ENCODE peak calls at places on chromosomes 3 and 15, in ten cellular contexts. A is PC-3; T is neural progenitor cell; R is A673; Q is psoas muscle; G is CD4-positive, CD25-positive, alpha-beta regulatory T cell; M is MM.1S; N is vagina; Z is CD4-positive, alpha-beta memory T cell; J is lower lobe of right lung. W is an unnamed sample.

GRCh38 chr15:40029979-40030893 is 8.7 kb downstream of the SRP14 start:
- DNase-seq in A (peak), T (peak), R (peak), Q (no peak), G (no peak), M (peak), N (no peak), Z (no peak), J (no peak), W (no peak)

GRCh38 chr3:163523375-163523774 is 1554.9 kb downstream of the SI start:
- DNase-seq in A (no peak), T (no peak), R (no peak), Q (no peak), G (no peak), M (no peak), N (no peak), Z (no peak), J (no peak), W (no peak)

GRCh38 chr3:119073258-119074001 is 38.8 kb upstream of the IGSF11 start:
- DNase-seq in A (no peak), T (no peak), R (no peak), Q (peak), G (no peak), M (no peak), N (no peak), Z (no peak), J (no peak), W (no peak)

GRCh38 chr3:160065282-160065681 is 76.6 kb downstream of the IL12A start:
- DNase-seq in A (no peak), T (no peak), R (no peak), Q (no peak), G (no peak), M (no peak), N (no peak), Z (no peak), J (no peak), W (no peak)

GRCh38 chr3:43423142-43423541 is 136.8 kb downstream of the SNRK start:
- DNase-seq in A (peak), T (no peak), R (peak), Q (peak), G (no peak), M (no peak), N (no peak), Z (no peak), J (no peak), W (no peak)

GRCh38 chr3:66386925-66387650 is 113.7 kb downstream of the LRIG1 start:
- DNase-seq in A (no peak), T (no peak), R (no peak), Q (no peak), G (no peak), M (no peak), N (peak), Z (no peak), J (no peak), W (no peak)

GRCh38 chr3:129439381-129439816 is 349 bp downstream of the MBD4 start:
- DNase-seq in A (no peak), T (peak), R (peak), Q (peak), G (peak), M (peak), N (no peak), Z (peak), J (peak), W (no peak)

GRCh38 chr15:70058642-70059360 is 38.9 kb downstream of the TLE3 start:
- DNase-seq in A (no peak), T (no peak), R (no peak), Q (no peak), G (no peak), M (no peak), N (no peak), Z (no peak), J (peak), W (no peak)

GRCh38 chr15:70199124-70199482 is 101.4 kb upstream of the TLE3 start:
- DNase-seq in A (no peak), T (no peak), R (no peak), Q (no peak), G (no peak), M (no peak), N (no peak), Z (no peak), J (no peak), W (no peak)

GRCh38 chr15:29736745-29737023 is 85.6 kb downstream of the TJP1 start:
- DNase-seq in A (peak), T (no peak), R (no peak), Q (no peak), G (no peak), M (no peak), N (no peak), Z (no peak), J (no peak), W (no peak)

GRCh38 chr3:15982667-15983145 is 184.9 kb upstream of the ANKRD28 start:
- DNase-seq in A (peak), T (peak), R (peak), Q (peak), G (no peak), M (no peak), N (no peak), Z (no peak), J (no peak), W (no peak)

GRCh38 chr3:54983266-54983910 is 55.5 kb upstream of the LRTM1 start:
- DNase-seq in A (no peak), T (no peak), R (no peak), Q (no peak), G (no peak), M (no peak), N (no peak), Z (no peak), J (no peak), W (no peak)

GRCh38 chr3:72223116-72223515 is 438.2 kb upstream of the PROK2 start:
- DNase-seq in A (no peak), T (no peak), R (no peak), Q (no peak), G (no peak), M (no peak), N (no peak), Z (no peak), J (no peak), W (no peak)

GRCh38 chr15:81297147-81297572 is 26.8 kb downstream of the STARD5 start:
- DNase-seq in A (peak), T (no peak), R (peak), Q (no peak), G (no peak), M (no peak), N (no peak), Z (no peak), J (no peak), W (no peak)

GRCh38 chr3:35864871-35865270 is 225.5 kb downstream of the ARPP21 start:
- DNase-seq in A (no peak), T (no peak), R (peak), Q (no peak), G (no peak), M (no peak), N (no peak), Z (no peak), J (no peak), W (no peak)

GRCh38 chr3:40631341-40631995 is 106.7 kb downstream of the ZNF621 start:
- DNase-seq in A (no peak), T (no peak), R (no peak), Q (no peak), G (no peak), M (no peak), N (no peak), Z (no peak), J (no peak), W (no peak)

GRCh38 chr15:43370975-43371974 is at the start of the genes TUBGCP4 and ZSCAN29:
- DNase-seq in A (peak), T (peak), R (peak), Q (peak), G (peak), M (peak), N (no peak), Z (peak), J (peak), W (peak)

GRCh38 chr3:131083190-131083863 is 56.6 kb downstream of the NEK11 start:
- DNase-seq in A (no peak), T (peak), R (peak), Q (peak), G (no peak), M (peak), N (no peak), Z (no peak), J (no peak), W (no peak)

GRCh38 chr15:99429681-99430081 is 136.1 kb upstream of the MEF2A start:
- DNase-seq in A (no peak), T (no peak), R (no peak), Q (peak), G (no peak), M (no peak), N (no peak), Z (no peak), J (no peak), W (no peak)

GRCh38 chr3:133532951-133533350 is 40.5 kb upstream of the CDV3 start:
- DNase-seq in A (no peak), T (no peak), R (no peak), Q (no peak), G (no peak), M (no peak), N (no peak), Z (no peak), J (no peak), W (no peak)

GRCh38 chr15:69446947-69447346 is 5.7 kb upstream of the RPLP1 start:
- DNase-seq in A (no peak), T (no peak), R (no peak), Q (no peak), G (no peak), M (no peak), N (no peak), Z (no peak), J (no peak), W (no peak)

GRCh38 chr3:15204005-15204404 is 2.0 kb upstream of the CAPN7 start:
- DNase-seq in A (peak), T (peak), R (no peak), Q (no peak), G (no peak), M (no peak), N (no peak), Z (no peak), J (no peak), W (no peak)

GRCh38 chr3:131658771-131659170 is 156.0 kb upstream of the MRPL3 start:
- DNase-seq in A (peak), T (no peak), R (no peak), Q (no peak), G (no peak), M (no peak), N (no peak), Z (no peak), J (no peak), W (no peak)

GRCh38 chr3:58202917-58203360 is 7.8 kb downstream of the DNASE1L3 start:
- DNase-seq in A (no peak), T (no peak), R (no peak), Q (no peak), G (no peak), M (no peak), N (no peak), Z (no peak), J (no peak), W (no peak)

GRCh38 chr3:58198804-58199203 is 12.0 kb downstream of the DNASE1L3 start:
- DNase-seq in A (no peak), T (no peak), R (no peak), Q (no peak), G (no peak), M (no peak), N (no peak), Z (no peak), J (no peak), W (no peak)

GRCh38 chr3:58200121-58200709 is 10.6 kb downstream of the DNASE1L3 start:
- DNase-seq in A (no peak), T (no peak), R (no peak), Q (no peak), G (no peak), M (no peak), N (no peak), Z (no peak), J (no peak), W (no peak)

GRCh38 chr3:58198362-58198761 is 12.4 kb downstream of the DNASE1L3 start:
- DNase-seq in A (peak), T (no peak), R (no peak), Q (no peak), G (no peak), M (no peak), N (no peak), Z (no peak), J (no peak), W (no peak)

GRCh38 chr3:58200846-58201355 is 9.9 kb downstream of the DNASE1L3 start:
- DNase-seq in A (no peak), T (no peak), R (no peak), Q (no peak), G (no peak), M (no peak), N (no peak), Z (no peak), J (no peak), W (no peak)
- H3K4me3 ChIP-seq in A (no peak), T (no peak), R (no peak), Q (no peak), G (no peak), M (no peak), N (no peak), Z (no peak), J (no peak), W (no peak)

DNA sequence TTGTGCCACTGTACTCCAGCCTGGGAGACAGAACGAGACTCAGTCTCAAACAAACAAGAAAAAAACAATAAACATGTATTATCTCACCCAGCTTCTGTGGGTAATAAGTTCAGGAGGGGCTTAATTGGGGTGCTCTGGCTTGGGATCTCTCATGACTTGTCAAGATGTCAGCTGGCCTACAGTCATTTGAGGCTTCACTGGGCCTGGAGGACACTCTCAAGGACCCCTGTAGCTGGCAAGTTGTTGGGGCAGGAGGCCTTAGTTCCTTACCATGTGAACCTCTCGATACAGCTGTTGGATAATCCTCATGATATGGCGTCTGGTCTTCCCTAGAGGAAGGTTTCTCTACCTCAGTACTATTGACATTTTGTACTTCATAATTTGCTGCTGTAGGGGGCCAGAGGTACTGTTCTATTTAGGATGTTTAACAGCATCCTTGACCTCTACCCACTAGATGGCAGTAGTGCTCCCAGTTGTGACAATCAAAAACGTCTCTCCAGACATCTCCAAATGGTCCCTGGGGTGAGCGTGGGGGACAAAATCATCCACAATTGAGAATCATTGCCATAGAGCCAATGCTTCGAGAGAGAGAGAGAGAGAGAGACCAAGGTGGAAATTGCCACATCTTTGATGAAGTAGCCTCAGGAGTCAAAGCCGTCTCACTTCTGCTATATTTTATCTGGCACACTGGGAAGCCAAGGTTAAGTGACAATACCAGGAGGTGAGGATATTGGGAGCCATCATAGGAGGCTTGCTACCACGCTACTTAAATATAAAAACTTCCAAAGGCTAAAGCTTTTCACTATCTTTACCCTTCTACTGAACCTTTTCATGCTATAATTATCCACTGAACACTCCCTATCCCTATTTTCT is 23.9 kb upstream of the SLTM start:
- DNase-seq in A (peak), T (peak), R (peak), Q (no peak), G (peak), M (peak), N (no peak), Z (peak), J (no peak), W (no peak)
- H3K27ac ChIP-seq in A (no peak), T (no peak), R (no peak), Q (no peak), G (no peak), M (no peak), N (no peak), Z (no peak), J (no peak), W (no peak)

GRCh38 chr3:3137526-3137925 is 10.8 kb downstream of the TRNT1 start:
- DNase-seq in A (no peak), T (no peak), R (no peak), Q (no peak), G (no peak), M (no peak), N (no peak), Z (no peak), J (no peak), W (no peak)
- H3K4me3 ChIP-seq in A (no peak), T (no peak), R (no peak), Q (no peak), G (no peak), M (no peak), N (no peak), Z (no peak), J (no peak), W (no peak)

GRCh38 chr3:190989213-190989612 is 126.7 kb upstream of the GMNC start:
- DNase-seq in A (no peak), T (no peak), R (no peak), Q (no peak), G (no peak), M (peak), N (no peak), Z (no peak), J (no peak), W (no peak)

GRCh38 chr3:190988102-190988501 is 125.6 kb upstream of the GMNC start:
- DNase-seq in A (no peak), T (no peak), R (no peak), Q (no peak), G (no peak), M (no peak), N (no peak), Z (no peak), J (no peak), W (no peak)

GRCh38 chr3:190984502-190985244 is 122.2 kb upstream of the GMNC start:
- DNase-seq in A (no peak), T (no peak), R (no peak), Q (no peak), G (no peak), M (no peak), N (no peak), Z (no peak), J (no peak), W (no peak)

GRCh38 chr3:190983875-190984274 is 121.4 kb upstream of the GMNC start:
- DNase-seq in A (no peak), T (no peak), R (peak), Q (no peak), G (no peak), M (peak), N (no peak), Z (no peak), J (no peak), W (no peak)
- H3K27ac ChIP-seq in A (no peak), T (no peak), R (no peak), Q (no peak), G (no peak), M (peak), N (no peak), Z (no peak), J (no peak), W (no peak)

GRCh38 chr3:98740324-98740723 is 22.8 kb upstream of the ST3GAL6 start:
- DNase-seq in A (no peak), T (no peak), R (no peak), Q (no peak), G (no peak), M (no peak), N (no peak), Z (no peak), J (no peak), W (no peak)
- H3K4me3 ChIP-seq in A (no peak), T (no peak), R (no peak), Q (no peak), G (no peak), M (no peak), N (no peak), Z (no peak), J (no peak), W (no peak)

DNA sequence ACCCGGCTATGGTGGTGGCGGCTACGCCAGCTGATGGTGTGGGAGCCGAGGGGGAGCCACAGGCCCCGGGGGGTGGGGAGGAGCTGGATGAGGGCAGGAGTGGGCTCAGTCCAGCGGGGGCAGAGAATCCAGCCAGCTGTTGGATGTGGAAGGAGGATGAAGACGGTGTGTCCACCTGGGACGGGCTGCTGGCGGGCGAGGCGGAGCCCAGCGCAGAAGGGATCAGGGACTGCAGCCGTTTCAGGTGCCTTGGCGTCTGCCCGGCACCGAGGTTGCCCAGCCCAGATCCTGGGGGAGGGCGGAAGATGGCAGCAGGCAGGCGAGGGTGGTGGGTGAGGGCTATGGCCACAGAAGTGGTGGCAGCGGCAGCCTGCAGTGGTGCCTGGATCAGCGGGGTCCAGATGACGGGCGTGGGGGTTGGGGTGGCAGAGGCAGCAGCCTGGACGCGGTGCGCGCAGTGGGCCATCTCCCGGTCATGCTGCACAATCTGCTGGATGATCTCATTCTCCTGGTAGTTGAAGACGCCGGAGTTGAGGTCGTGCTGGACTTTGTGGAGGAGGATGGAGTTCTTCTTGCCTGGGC is 45.3 kb downstream of the HCN4 start:
- DNase-seq in A (no peak), T (no peak), R (no peak), Q (no peak), G (no peak), M (no peak), N (no peak), Z (no peak), J (no peak), W (no peak)
- H3K27ac ChIP-seq in A (no peak), T (no peak), R (no peak), Q (no peak), G (no peak), M (no peak), N (no peak), Z (no peak), J (no peak), W (no peak)

GRCh38 chr15:46365612-46366011 is 730.8 kb downstream of the SQOR start:
- DNase-seq in A (peak), T (no peak), R (peak), Q (peak), G (no peak), M (no peak), N (no peak), Z (no peak), J (no peak), W (no peak)

GRCh38 chr15:46366360-46367007 is 731.7 kb downstream of the SQOR start:
- DNase-seq in A (no peak), T (no peak), R (peak), Q (no peak), G (no peak), M (no peak), N (no peak), Z (no peak), J (no peak), W (no peak)
- H3K4me3 ChIP-seq in A (no peak), T (no peak), R (peak), Q (no peak), G (no peak), M (no peak), N (no peak), Z (no peak), J (no peak), W (no peak)

DNA sequence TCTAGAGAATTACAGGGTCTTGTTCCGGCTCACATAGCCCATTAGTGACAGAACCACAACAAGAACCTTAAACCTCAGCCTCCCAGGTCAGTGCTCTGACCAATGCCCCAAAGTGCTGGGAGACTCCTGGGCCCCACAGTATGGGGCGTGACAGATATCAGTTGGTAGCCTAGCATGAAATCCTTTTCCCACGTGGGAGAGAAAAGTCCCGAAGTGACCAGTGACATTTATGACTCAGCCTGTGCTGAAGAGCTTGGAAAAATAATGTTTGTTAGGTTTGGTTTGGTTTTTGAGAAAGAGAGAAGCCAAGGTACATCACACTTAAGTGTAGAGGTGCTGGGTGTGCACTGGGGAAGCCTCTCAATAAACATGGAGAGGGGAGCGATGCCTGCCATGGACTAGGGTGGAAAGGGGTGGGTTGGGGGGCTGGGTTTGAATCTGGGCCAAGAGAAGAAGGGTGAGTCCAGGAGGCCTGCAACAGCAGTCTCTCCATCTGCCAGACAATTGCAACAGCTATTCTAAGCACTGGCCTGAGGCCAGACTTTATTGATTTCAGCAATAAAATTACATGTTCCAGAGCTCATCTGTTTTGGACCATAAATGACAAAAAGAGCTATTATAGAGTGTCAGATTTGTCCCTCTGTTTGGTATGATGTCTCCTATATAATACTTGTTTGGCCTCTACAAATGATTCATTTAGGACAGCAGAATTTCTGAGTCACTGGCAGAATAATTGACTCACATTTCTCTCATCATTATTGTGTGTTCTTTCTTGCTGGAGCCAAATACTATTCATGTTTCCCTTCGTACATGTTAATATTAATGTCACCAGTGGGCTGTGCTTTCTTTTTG is 43.4 kb downstream of the C2CD4A start:
- DNase-seq in A (peak), T (no peak), R (peak), Q (peak), G (no peak), M (no peak), N (no peak), Z (no peak), J (no peak), W (no peak)
- H3K27ac ChIP-seq in A (peak), T (no peak), R (no peak), Q (peak), G (no peak), M (no peak), N (peak), Z (no peak), J (no peak), W (no peak)